ENCODE peak calls at places on chromosomes 4 and X, in six cellular contexts. P is K562, A is H1, F is HepG2, T is GM12892, L is GM12878. K is an unnamed sample.
A peak's percentile ranks its signal among the peaks of the same experiment; 100 is the strongest.

GRCh38 chrX:20968996-20969395 is 405.2 kb upstream of the CNKSR2 start:
- DNase-seq in P (no peak), A (no peak), F (no peak), T (no peak), L (no peak), K (no peak)

GRCh38 chrX:18377802-18378201 is 23.3 kb upstream of the SCML2 start:
- DNase-seq in P (peak; percentile 22), A (no peak), F (peak; percentile 11), T (no peak), L (no peak), K (no peak)

GRCh38 chr4:130210871-130211270 is 1114.9 kb downstream of the C4orf33 start:
- DNase-seq in P (no peak), A (no peak), F (no peak), T (no peak), L (no peak), K (no peak)

GRCh38 chr4:70703695-70704332 is 15.5 kb downstream of the UTP3 start:
- DNase-seq in P (no peak), A (no peak), F (no peak), T (no peak), L (no peak), K (no peak)

GRCh38 chrX:17932781-17933180 is 71.7 kb upstream of the RAI2 start:
- DNase-seq in P (no peak), A (no peak), F (no peak), T (no peak), L (no peak), K (no peak)

GRCh38 chr4:158811704-158812103 is 42.9 kb downstream of the FNIP2 start:
- DNase-seq in P (peak; percentile 35), A (no peak), F (no peak), T (no peak), L (no peak), K (no peak)

GRCh38 chrX:12988797-12989196 is 13.9 kb downstream of the TMSB4X start:
- DNase-seq in P (peak; percentile 43), A (no peak), F (peak; percentile 73), T (no peak), L (no peak), K (no peak)

GRCh38 chr4:94571720-94572119 is 120.0 kb downstream of the PDLIM5 start:
- DNase-seq in P (no peak), A (no peak), F (no peak), T (no peak), L (no peak), K (no peak)

GRCh38 chr4:106618920-106619319 is 250.3 kb upstream of the GIMD1 start:
- DNase-seq in P (no peak), A (no peak), F (no peak), T (no peak), L (no peak), K (no peak)

GRCh38 chr4:53905935-53906377 is 158.4 kb downstream of the CHIC2 start:
- DNase-seq in P (no peak), A (no peak), F (peak; percentile 36), T (no peak), L (peak; percentile 7), K (no peak)

GRCh38 chr4:24763631-24764302 is 31.6 kb upstream of the SOD3 start:
- DNase-seq in P (no peak), A (no peak), F (no peak), T (no peak), L (no peak), K (no peak)

GRCh38 chr4:56958111-56958517 is 19.3 kb downstream of the NOA1 start:
- DNase-seq in P (peak; percentile 35), A (no peak), F (no peak), T (no peak), L (no peak), K (no peak)

GRCh38 chrX:52870041-52870440 is 2.2 kb upstream of the XAGE3 start:
- DNase-seq in P (no peak), A (no peak), F (no peak), T (no peak), L (no peak), K (no peak)

GRCh38 chrX:70038951-70039350 is 10.8 kb downstream of the AWAT2 start:
- DNase-seq in P (no peak), A (no peak), F (no peak), T (no peak), L (no peak), K (no peak)

GRCh38 chrX:63754860-63755579 is 30.0 kb downstream of the ARHGEF9 start:
- DNase-seq in P (peak; percentile 16), A (peak; percentile 86), F (peak; percentile 61), T (peak; percentile 49), L (peak; percentile 73), K (peak; percentile 48)
- TF ChIP-seq POLR2A in P (no peak), A (peak; percentile 59), F (no peak), T (peak; percentile 79), L (peak; percentile 89), K (peak; percentile 72)

GRCh38 chr4:119038465-119038864 is 97.2 kb upstream of the MYOZ2 start:
- DNase-seq in P (no peak), A (no peak), F (no peak), T (no peak), L (no peak), K (no peak)
- TF ChIP-seq POLR2AphosphoS5 in P (no peak), A (no peak), F (no peak), T (no peak), L (no peak), K (no peak)

GRCh38 chr4:18042754-18043153 is 21.2 kb upstream of the LCORL start:
- DNase-seq in P (no peak), A (no peak), F (no peak), T (no peak), L (no peak), K (no peak)

GRCh38 chr4:18034099-18034498 is 12.5 kb upstream of the LCORL start:
- DNase-seq in P (no peak), A (no peak), F (no peak), T (no peak), L (no peak), K (no peak)

GRCh38 chr4:18042012-18042411 is 20.5 kb upstream of the LCORL start:
- DNase-seq in P (no peak), A (no peak), F (no peak), T (no peak), L (no peak), K (no peak)

GRCh38 chr4:18041114-18041513 is 19.6 kb upstream of the LCORL start:
- DNase-seq in P (no peak), A (no peak), F (no peak), T (no peak), L (no peak), K (no peak)

DNA sequence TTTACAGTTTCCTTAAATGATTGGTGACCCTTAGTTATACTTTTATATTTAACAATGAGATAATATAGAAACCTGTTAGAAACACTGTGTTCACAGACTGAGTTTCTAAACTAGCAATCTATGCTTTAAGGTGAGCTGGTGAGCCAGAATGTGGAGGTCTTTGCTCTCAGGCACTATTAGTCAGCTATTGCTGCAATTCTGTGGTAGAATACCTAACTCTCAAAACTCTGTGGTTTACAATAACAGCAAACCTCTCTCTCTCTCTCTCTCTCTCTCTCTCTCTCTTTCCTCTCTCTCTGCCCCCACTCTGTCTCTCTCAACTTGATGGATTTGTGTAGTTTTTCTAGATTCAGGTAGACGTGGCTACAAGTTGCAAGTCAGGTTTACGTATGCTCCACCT is 17.6 kb upstream of the LCORL start:
- DNase-seq in P (no peak), A (no peak), F (no peak), T (no peak), L (no peak), K (no peak)
- TF ChIP-seq TAF1 in P (no peak), A (no peak), F (no peak), T (no peak), L (no peak), K (no peak)

DNA sequence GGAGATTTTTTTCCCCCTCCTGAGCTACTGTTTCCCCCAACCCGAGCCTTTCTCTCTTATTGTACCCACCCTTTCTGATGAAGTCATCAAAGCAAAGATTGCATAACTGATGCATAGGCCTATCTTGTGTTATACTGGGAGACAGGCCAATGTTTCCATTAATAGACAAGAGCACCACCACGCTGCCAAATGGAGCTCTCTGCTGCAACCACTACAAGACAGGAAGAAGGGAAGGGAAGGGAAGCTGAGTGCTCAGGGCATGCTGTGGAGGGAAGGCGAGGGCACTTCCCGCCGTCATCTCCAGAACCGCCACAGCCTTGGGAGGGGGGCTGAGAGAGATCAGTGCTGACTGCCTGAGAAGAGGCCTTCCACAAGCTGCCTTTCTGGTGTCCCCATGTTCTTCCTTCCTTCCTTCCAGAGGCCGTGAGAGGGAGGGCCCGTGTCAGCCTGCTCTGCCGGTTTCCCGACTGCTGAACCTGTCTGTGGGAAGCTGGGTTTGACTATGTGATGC is 75.0 kb downstream of the MGST2 start:
- DNase-seq in P (no peak), A (no peak), F (peak; percentile 83), T (no peak), L (no peak), K (no peak)
- TF ChIP-seq POLR2A in P (no peak), A (no peak), F (no peak), T (no peak), L (no peak), K (no peak)

GRCh38 chr4:99633772-99634171 is 23.9 kb downstream of the C4orf54 start:
- DNase-seq in P (no peak), A (no peak), F (peak; percentile 3), T (no peak), L (no peak), K (no peak)

GRCh38 chr4:99634742-99635360 is 22.8 kb downstream of the C4orf54 start:
- DNase-seq in P (no peak), A (no peak), F (no peak), T (no peak), L (no peak), K (no peak)

GRCh38 chr4:99636422-99636821 is 21.2 kb downstream of the C4orf54 start:
- DNase-seq in P (no peak), A (no peak), F (no peak), T (no peak), L (no peak), K (no peak)

GRCh38 chr4:99635601-99636000 is 22.0 kb downstream of the C4orf54 start:
- DNase-seq in P (no peak), A (no peak), F (no peak), T (no peak), L (no peak), K (no peak)

DNA sequence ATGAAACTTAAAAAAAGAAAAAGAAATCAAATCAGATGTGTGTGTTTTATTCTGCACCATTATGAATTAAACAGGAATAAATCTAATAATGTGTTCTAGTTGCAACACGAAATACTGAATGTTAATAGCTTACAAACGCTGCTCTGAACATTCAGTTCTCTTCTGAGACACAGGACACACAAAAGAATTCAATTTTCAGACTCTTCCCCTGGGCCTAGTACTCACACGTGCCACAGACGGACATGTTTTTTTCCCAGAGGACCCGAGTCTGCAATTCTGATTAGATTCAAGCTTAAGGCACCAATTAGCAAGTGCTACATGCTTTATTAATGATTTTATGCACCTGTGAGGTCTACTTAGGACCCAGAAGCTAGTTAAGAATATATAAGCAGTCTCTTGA is 20.5 kb downstream of the C4orf54 start:
- DNase-seq in P (no peak), A (no peak), F (no peak), T (no peak), L (no peak), K (no peak)
- TF ChIP-seq POLR2AphosphoS5 in P (no peak), A (no peak), F (no peak), T (no peak), L (no peak), K (no peak)

DNA sequence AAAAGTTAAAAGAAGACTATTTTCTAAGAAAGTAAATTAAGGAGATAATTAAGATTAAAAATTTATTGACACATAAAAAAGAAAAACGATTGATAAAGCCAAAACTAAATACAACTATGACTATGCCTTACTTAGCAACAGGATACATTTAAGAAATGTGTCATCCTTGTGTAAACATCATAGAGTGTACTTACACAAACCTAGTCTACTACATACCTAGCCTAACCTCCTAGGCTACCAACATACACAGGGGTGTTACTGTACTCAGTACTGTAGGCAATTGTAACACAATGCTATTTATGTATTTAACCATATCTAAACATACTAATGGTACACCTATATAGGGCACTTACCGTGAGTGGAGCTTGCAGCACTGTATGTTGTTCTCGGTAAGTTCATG is 108.3 kb downstream of the ANXA10 start:
- DNase-seq in P (no peak), A (no peak), F (peak; percentile 7), T (no peak), L (no peak), K (no peak)
- TF ChIP-seq TAF1 in P (no peak), A (no peak), F (no peak), T (no peak), L (no peak), K (no peak)